ENCODE peak calls at places on chromosomes 5 and 9, in nine cellular contexts. One of them, this sample, is unnamed.

GRCh38 chr5:141343242-141343952 is at the start of gene PCDHGA3:
- DNase-seq in cardiac muscle cell: peak; percentile 63
- DNase-seq in Peyer's patch: no peak
- DNase-seq in A673: peak; percentile 41
- DNase-seq in OCI-LY7: peak; percentile 17
- DNase-seq in fibroblast of lung: peak; percentile 65
- DNase-seq in sigmoid colon: no peak
- DNase-seq in breast epithelium: no peak
- DNase-seq in tibial nerve: no peak
- DNase-seq in this sample: no peak

GRCh38 chr5:121088341-121088740 is 624.2 kb downstream of the PRR16 start:
- DNase-seq in A673: no peak
- DNase-seq in breast epithelium: no peak
- DNase-seq in sigmoid colon: no peak
- DNase-seq in OCI-LY7: no peak
- DNase-seq in cardiac muscle cell: no peak
- DNase-seq in Peyer's patch: no peak
- DNase-seq in tibial nerve: no peak
- DNase-seq in fibroblast of lung: no peak
- DNase-seq in this sample: no peak

GRCh38 chr5:2276101-2276500 is 393.4 kb upstream of the IRX4 start:
- DNase-seq in cardiac muscle cell: no peak
- DNase-seq in A673: no peak
- DNase-seq in Peyer's patch: no peak
- DNase-seq in fibroblast of lung: no peak
- DNase-seq in tibial nerve: no peak
- DNase-seq in OCI-LY7: no peak
- DNase-seq in sigmoid colon: peak; percentile 7
- DNase-seq in breast epithelium: no peak
- DNase-seq in this sample: no peak

GRCh38 chr5:179023528-179024189 is at the start of gene ZNF879:
- DNase-seq in A673: peak; percentile 94
- DNase-seq in tibial nerve: peak; percentile 80
- DNase-seq in cardiac muscle cell: peak; percentile 98
- DNase-seq in Peyer's patch: peak; percentile 97
- DNase-seq in sigmoid colon: peak; percentile 97
- DNase-seq in breast epithelium: peak; percentile 89
- DNase-seq in fibroblast of lung: peak; percentile 97
- DNase-seq in OCI-LY7: peak; percentile 81
- DNase-seq in this sample: peak; percentile 94

GRCh38 chr5:102718819-102719218 is 36.3 kb upstream of the PAM start:
- DNase-seq in breast epithelium: no peak
- DNase-seq in A673: no peak
- DNase-seq in tibial nerve: no peak
- DNase-seq in fibroblast of lung: peak; percentile 30
- DNase-seq in OCI-LY7: no peak
- DNase-seq in Peyer's patch: no peak
- DNase-seq in cardiac muscle cell: no peak
- DNase-seq in sigmoid colon: no peak
- DNase-seq in this sample: no peak

GRCh38 chr9:13429271-13429670 is 149.8 kb upstream of the MPDZ start:
- DNase-seq in Peyer's patch: no peak
- DNase-seq in breast epithelium: no peak
- DNase-seq in sigmoid colon: no peak
- DNase-seq in OCI-LY7: no peak
- DNase-seq in A673: no peak
- DNase-seq in cardiac muscle cell: no peak
- DNase-seq in tibial nerve: no peak
- DNase-seq in fibroblast of lung: no peak
- DNase-seq in this sample: no peak

GRCh38 chr9:79300153-79300552 is 271.6 kb upstream of the TLE4 start:
- DNase-seq in sigmoid colon: no peak
- DNase-seq in Peyer's patch: no peak
- DNase-seq in A673: no peak
- DNase-seq in OCI-LY7: no peak
- DNase-seq in tibial nerve: no peak
- DNase-seq in breast epithelium: no peak
- DNase-seq in cardiac muscle cell: no peak
- DNase-seq in fibroblast of lung: no peak
- DNase-seq in this sample: no peak

GRCh38 chr9:14313951-14314423 is at the start of gene NFIB:
- DNase-seq in Peyer's patch: peak; percentile 59
- DNase-seq in tibial nerve: peak; percentile 15
- DNase-seq in OCI-LY7: peak; percentile 77
- DNase-seq in fibroblast of lung: peak; percentile 60
- DNase-seq in cardiac muscle cell: peak; percentile 66
- DNase-seq in A673: no peak
- DNase-seq in breast epithelium: no peak
- DNase-seq in sigmoid colon: peak; percentile 81
- DNase-seq in this sample: peak; percentile 58

GRCh38 chr5:149439899-149440655 is 61.0 kb upstream of the IL17B start:
- DNase-seq in tibial nerve: no peak
- DNase-seq in A673: peak; percentile 45
- DNase-seq in cardiac muscle cell: no peak
- DNase-seq in OCI-LY7: no peak
- DNase-seq in sigmoid colon: no peak
- DNase-seq in Peyer's patch: peak; percentile 83
- DNase-seq in fibroblast of lung: peak; percentile 81
- DNase-seq in breast epithelium: peak; percentile 83
- DNase-seq in this sample: no peak

GRCh38 chr5:79236364-79236969 is 536 bp downstream of the JMY start:
- DNase-seq in tibial nerve: no peak
- DNase-seq in cardiac muscle cell: peak; percentile 31
- DNase-seq in OCI-LY7: peak; percentile 51
- DNase-seq in fibroblast of lung: peak; percentile 43
- DNase-seq in A673: peak; percentile 24
- DNase-seq in Peyer's patch: no peak
- DNase-seq in sigmoid colon: peak; percentile 67
- DNase-seq in breast epithelium: peak; percentile 22
- DNase-seq in this sample: peak; percentile 22

GRCh38 chr9:136344544-136345280 is 17.4 kb downstream of the GPSM1 start:
- DNase-seq in breast epithelium: no peak
- DNase-seq in Peyer's patch: no peak
- DNase-seq in sigmoid colon: no peak
- DNase-seq in OCI-LY7: no peak
- DNase-seq in A673: no peak
- DNase-seq in cardiac muscle cell: no peak
- DNase-seq in fibroblast of lung: no peak
- DNase-seq in tibial nerve: no peak
- DNase-seq in this sample: no peak

GRCh38 chr5:139669681-139670368 is 21.7 kb downstream of the CXXC5 start:
- DNase-seq in breast epithelium: no peak
- DNase-seq in A673: no peak
- DNase-seq in fibroblast of lung: no peak
- DNase-seq in OCI-LY7: peak; percentile 92
- DNase-seq in tibial nerve: no peak
- DNase-seq in Peyer's patch: peak; percentile 88
- DNase-seq in cardiac muscle cell: no peak
- DNase-seq in sigmoid colon: no peak
- DNase-seq in this sample: peak; percentile 55

GRCh38 chr9:131776473-131776872 is 36.6 kb upstream of the RAPGEF1 start:
- DNase-seq in Peyer's patch: no peak
- DNase-seq in tibial nerve: no peak
- DNase-seq in OCI-LY7: peak; percentile 42
- DNase-seq in fibroblast of lung: peak; percentile 35
- DNase-seq in A673: peak; percentile 49
- DNase-seq in breast epithelium: no peak
- DNase-seq in sigmoid colon: no peak
- DNase-seq in cardiac muscle cell: peak; percentile 64
- DNase-seq in this sample: no peak

GRCh38 chr9:69470186-69470977 is 145.4 kb downstream of the ENTREP1 start:
- DNase-seq in sigmoid colon: no peak
- DNase-seq in tibial nerve: peak; percentile 23
- DNase-seq in fibroblast of lung: no peak
- DNase-seq in breast epithelium: no peak
- DNase-seq in cardiac muscle cell: no peak
- DNase-seq in OCI-LY7: no peak
- DNase-seq in A673: no peak
- DNase-seq in Peyer's patch: peak; percentile 88
- DNase-seq in this sample: no peak

GRCh38 chr9:35574578-35575104 is 30.4 kb upstream of the TESK1 start:
- DNase-seq in A673: no peak
- DNase-seq in sigmoid colon: no peak
- DNase-seq in breast epithelium: no peak
- DNase-seq in tibial nerve: no peak
- DNase-seq in fibroblast of lung: no peak
- DNase-seq in cardiac muscle cell: no peak
- DNase-seq in Peyer's patch: no peak
- DNase-seq in OCI-LY7: no peak
- DNase-seq in this sample: no peak

GRCh38 chr9:35571113-35571512 is 33.9 kb upstream of the TESK1 start:
- DNase-seq in OCI-LY7: no peak
- DNase-seq in tibial nerve: no peak
- DNase-seq in Peyer's patch: no peak
- DNase-seq in sigmoid colon: no peak
- DNase-seq in fibroblast of lung: no peak
- DNase-seq in cardiac muscle cell: no peak
- DNase-seq in A673: no peak
- DNase-seq in breast epithelium: no peak
- DNase-seq in this sample: no peak

GRCh38 chr9:35569206-35569605 is 35.9 kb upstream of the TESK1 start:
- DNase-seq in breast epithelium: no peak
- DNase-seq in A673: no peak
- DNase-seq in OCI-LY7: peak; percentile 41
- DNase-seq in cardiac muscle cell: no peak
- DNase-seq in tibial nerve: no peak
- DNase-seq in fibroblast of lung: no peak
- DNase-seq in sigmoid colon: no peak
- DNase-seq in Peyer's patch: no peak
- DNase-seq in this sample: no peak

GRCh38 chr9:35568196-35568595 is 36.9 kb upstream of the TESK1 start:
- DNase-seq in fibroblast of lung: no peak
- DNase-seq in sigmoid colon: no peak
- DNase-seq in A673: no peak
- DNase-seq in cardiac muscle cell: no peak
- DNase-seq in OCI-LY7: no peak
- DNase-seq in breast epithelium: no peak
- DNase-seq in Peyer's patch: no peak
- DNase-seq in tibial nerve: no peak
- DNase-seq in this sample: no peak

GRCh38 chr9:35570709-35571108 is 34.4 kb upstream of the TESK1 start:
- DNase-seq in OCI-LY7: peak; percentile 41
- DNase-seq in tibial nerve: no peak
- DNase-seq in sigmoid colon: no peak
- DNase-seq in fibroblast of lung: no peak
- DNase-seq in cardiac muscle cell: no peak
- DNase-seq in A673: no peak
- DNase-seq in breast epithelium: no peak
- DNase-seq in Peyer's patch: no peak
- DNase-seq in this sample: no peak
- H3K4me3 ChIP-seq in OCI-LY7: no peak overlapping the region
- H3K4me3 ChIP-seq in tibial nerve: no peak overlapping the region
- H3K4me3 ChIP-seq in sigmoid colon: no peak overlapping the region
- H3K4me3 ChIP-seq in fibroblast of lung: no peak overlapping the region
- H3K4me3 ChIP-seq in cardiac muscle cell: no peak overlapping the region
- H3K4me3 ChIP-seq in A673: no peak overlapping the region
- H3K4me3 ChIP-seq in breast epithelium: no peak overlapping the region
- H3K4me3 ChIP-seq in Peyer's patch: no peak overlapping the region
- H3K4me3 ChIP-seq in this sample: no peak overlapping the region

GRCh38 chr9:116208417-116209232 is 55.0 kb downstream of the PAPPA start:
- DNase-seq in breast epithelium: no peak
- DNase-seq in cardiac muscle cell: peak; percentile 52
- DNase-seq in OCI-LY7: no peak
- DNase-seq in sigmoid colon: no peak
- DNase-seq in fibroblast of lung: peak; percentile 27
- DNase-seq in Peyer's patch: no peak
- DNase-seq in A673: peak; percentile 25
- DNase-seq in tibial nerve: no peak
- DNase-seq in this sample: no peak
- TF ChIP-seq CTCF in breast epithelium: no peak
- TF ChIP-seq CTCF in cardiac muscle cell: peak; percentile 27
- TF ChIP-seq CTCF in OCI-LY7: no peak
- TF ChIP-seq CTCF in sigmoid colon: no peak
- TF ChIP-seq CTCF in fibroblast of lung: peak; percentile 36
- TF ChIP-seq CTCF in Peyer's patch: no peak
- TF ChIP-seq CTCF in A673: peak; percentile 28
- TF ChIP-seq CTCF in tibial nerve: no peak
- TF ChIP-seq CTCF in this sample: no peak

GRCh38 chr5:96703985-96704384 is 41.8 kb downstream of the CAST start:
- DNase-seq in A673: no peak
- DNase-seq in sigmoid colon: no peak
- DNase-seq in cardiac muscle cell: no peak
- DNase-seq in tibial nerve: no peak
- DNase-seq in breast epithelium: no peak
- DNase-seq in Peyer's patch: no peak
- DNase-seq in fibroblast of lung: no peak
- DNase-seq in OCI-LY7: no peak
- DNase-seq in this sample: no peak
- H3K4me1 ChIP-seq in A673: peaks cover 16% of the 10 kb centered on the region
- H3K4me1 ChIP-seq in sigmoid colon: no peaks in the 10 kb centered on the region
- H3K4me1 ChIP-seq in cardiac muscle cell: peaks cover 22% of the 10 kb centered on the region
- H3K4me1 ChIP-seq in tibial nerve: peaks cover 72% of the 10 kb centered on the region
- H3K4me1 ChIP-seq in breast epithelium: no peaks in the 10 kb centered on the region
- H3K4me1 ChIP-seq in Peyer's patch: peaks cover 30% of the 10 kb centered on the region
- H3K4me1 ChIP-seq in fibroblast of lung: peaks cover 27% of the 10 kb centered on the region
- H3K4me1 ChIP-seq in OCI-LY7: peaks cover 14% of the 10 kb centered on the region
- H3K4me1 ChIP-seq in this sample: peaks cover 97% of the 10 kb centered on the region

DNA sequence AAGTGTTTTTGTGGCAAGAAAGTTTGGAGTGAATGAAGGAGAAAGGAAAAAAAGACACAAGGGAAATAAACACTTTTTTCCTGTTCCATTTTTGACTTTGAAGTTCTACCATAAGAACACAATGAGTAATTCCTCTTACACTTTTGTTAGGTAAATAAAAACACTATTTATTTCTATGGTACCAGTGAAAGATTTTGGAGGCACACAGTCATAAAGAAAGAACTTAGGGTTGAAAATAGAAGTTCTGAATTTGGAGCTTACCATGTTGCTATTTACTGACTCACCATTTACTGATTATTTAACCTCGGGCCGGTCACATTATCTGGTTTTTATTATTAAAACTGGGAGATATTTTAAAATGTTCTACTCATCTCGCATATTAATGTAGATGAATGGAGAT is 367.8 kb downstream of the TLE1 start:
- DNase-seq in cardiac muscle cell: no peak
- DNase-seq in Peyer's patch: no peak
- DNase-seq in breast epithelium: no peak
- DNase-seq in fibroblast of lung: peak; percentile 23
- DNase-seq in tibial nerve: no peak
- DNase-seq in OCI-LY7: no peak
- DNase-seq in A673: no peak
- DNase-seq in sigmoid colon: no peak
- DNase-seq in this sample: no peak
- H3K4me3 ChIP-seq in cardiac muscle cell: no peak overlapping the region
- H3K4me3 ChIP-seq in Peyer's patch: no peak overlapping the region
- H3K4me3 ChIP-seq in breast epithelium: no peak overlapping the region
- H3K4me3 ChIP-seq in fibroblast of lung: no peak overlapping the region
- H3K4me3 ChIP-seq in tibial nerve: no peak overlapping the region
- H3K4me3 ChIP-seq in OCI-LY7: no peak overlapping the region
- H3K4me3 ChIP-seq in A673: no peak overlapping the region
- H3K4me3 ChIP-seq in sigmoid colon: no peak overlapping the region
- H3K4me3 ChIP-seq in this sample: no peak overlapping the region